ENCODE peak calls at places on chromosomes 16 and 17, in five cellular contexts. One of them, this sample, is unnamed.

GRCh38 chr16:3608069-3608468 is 3.3 kb downstream of the SLX4 start:
- DNase-seq in T follicular helper cell: no peak
- DNase-seq in heart right ventricle: no peak
- DNase-seq in stimulated activated CD4-positive, alpha-beta T cell treated with anti-CD3 and anti-CD28 coated beads, Interleukin-2, amount 100 ng/mL, for 24 hours: no peak
- DNase-seq in RPMI7951: no peak
- DNase-seq in this sample: no peak

GRCh38 chr16:23434380-23434779 is 18.6 kb downstream of the COG7 start:
- DNase-seq in T follicular helper cell: no peak
- DNase-seq in heart right ventricle: no peak
- DNase-seq in stimulated activated CD4-positive, alpha-beta T cell treated with anti-CD3 and anti-CD28 coated beads, Interleukin-2, amount 100 ng/mL, for 24 hours: no peak
- DNase-seq in RPMI7951: peak; percentile 53
- DNase-seq in this sample: no peak

GRCh38 chr17:48225725-48226567 is 118.4 kb downstream of the SNX11 start:
- DNase-seq in T follicular helper cell: no peak
- DNase-seq in heart right ventricle: no peak
- DNase-seq in stimulated activated CD4-positive, alpha-beta T cell treated with anti-CD3 and anti-CD28 coated beads, Interleukin-2, amount 100 ng/mL, for 24 hours: no peak
- DNase-seq in RPMI7951: no peak
- DNase-seq in this sample: no peak

GRCh38 chr16:9362050-9362449 is 270.6 kb downstream of the HAPSTR1 start:
- DNase-seq in T follicular helper cell: no peak
- DNase-seq in heart right ventricle: no peak
- DNase-seq in stimulated activated CD4-positive, alpha-beta T cell treated with anti-CD3 and anti-CD28 coated beads, Interleukin-2, amount 100 ng/mL, for 24 hours: no peak
- DNase-seq in RPMI7951: no peak
- DNase-seq in this sample: no peak

GRCh38 chr17:72463287-72464102 is 342.7 kb downstream of the SOX9 start:
- DNase-seq in T follicular helper cell: no peak
- DNase-seq in heart right ventricle: no peak
- DNase-seq in stimulated activated CD4-positive, alpha-beta T cell treated with anti-CD3 and anti-CD28 coated beads, Interleukin-2, amount 100 ng/mL, for 24 hours: no peak
- DNase-seq in RPMI7951: no peak
- DNase-seq in this sample: no peak

GRCh38 chr17:45320349-45320930 is 3.6 kb upstream of the MAP3K14 start:
- DNase-seq in T follicular helper cell: no peak
- DNase-seq in heart right ventricle: no peak
- DNase-seq in stimulated activated CD4-positive, alpha-beta T cell treated with anti-CD3 and anti-CD28 coated beads, Interleukin-2, amount 100 ng/mL, for 24 hours: no peak
- DNase-seq in RPMI7951: peak; percentile 76
- DNase-seq in this sample: no peak

GRCh38 chr16:51161440-51162195 is 10.5 kb upstream of the SALL1 start:
- DNase-seq in T follicular helper cell: no peak
- DNase-seq in heart right ventricle: no peak
- DNase-seq in stimulated activated CD4-positive, alpha-beta T cell treated with anti-CD3 and anti-CD28 coated beads, Interleukin-2, amount 100 ng/mL, for 24 hours: no peak
- DNase-seq in RPMI7951: peak; percentile 94
- DNase-seq in this sample: no peak

GRCh38 chr17:50443492-50444051 is 17.6 kb downstream of the ACSF2 start:
- DNase-seq in T follicular helper cell: no peak
- DNase-seq in heart right ventricle: no peak
- DNase-seq in stimulated activated CD4-positive, alpha-beta T cell treated with anti-CD3 and anti-CD28 coated beads, Interleukin-2, amount 100 ng/mL, for 24 hours: no peak
- DNase-seq in RPMI7951: no peak
- DNase-seq in this sample: no peak

This sample was measured in effector CD8-positive, alpha-beta T cell.